ENCODE peak calls at places on chromosomes 13 and 19, in nine cellular contexts. F is colonic mucosa, M is cardiac muscle cell, J is tibial nerve, Z is MG63, A is left ventricle myocardium inferior, L is neuronal stem cell, N is uterus, Q is Panc1. V is an unnamed sample. For H3K9me3, the result is how much of the 10 kb centered on the place peaks cover.

GRCh38 chr13:82356667-82357066 is 1525.6 kb downstream of the SLITRK1 start:
- DNase-seq in N (no peak), Z (no peak), L (no peak), J (no peak), M (peak), Q (no peak), A (no peak), F (no peak), V (no peak)

GRCh38 chr19:49553451-49554271 is 25.9 kb downstream of the RCN3 start:
- DNase-seq in J (no peak), Q (no peak), M (no peak), F (peak), N (no peak), L (no peak), A (no peak), Z (no peak), V (peak)

GRCh38 chr13:48896312-48896711 is 79.4 kb upstream of the FNDC3A start:
- DNase-seq in A (no peak), Z (no peak), J (no peak), N (no peak), Q (no peak), M (no peak), F (no peak), L (no peak), V (no peak)

GRCh38 chr13:110045919-110046318 is 259.5 kb upstream of the IRS2 start:
- DNase-seq in L (no peak), Q (no peak), M (no peak), F (no peak), Z (no peak), N (no peak), J (no peak), A (no peak), V (no peak)

GRCh38 chr19:8585894-8586750 is 8.9 kb upstream of the MYO1F start:
- DNase-seq in J (no peak), Z (peak), F (peak), M (peak), L (peak), A (peak), Q (no peak), N (no peak), V (peak)

GRCh38 chr13:60329221-60329983 is 67.6 kb upstream of the TDRD3 start:
- DNase-seq in L (peak), J (no peak), A (no peak), F (peak), Q (peak), Z (peak), M (peak), N (no peak), V (peak)

GRCh38 chr19:16068696-16069259 is 7.5 kb upstream of the TPM4 start:
- DNase-seq in Z (no peak), J (no peak), N (no peak), L (no peak), F (no peak), M (no peak), A (no peak), Q (no peak), V (no peak)

GRCh38 chr19:22882797-22883196 is 50.7 kb downstream of the ZNF723 start:
- DNase-seq in J (peak), N (no peak), M (no peak), F (no peak), L (no peak), A (no peak), Q (no peak), Z (no peak), V (no peak)

GRCh38 chr13:114016321-114017027 is 42.6 kb upstream of the C13orf46 start:
- DNase-seq in Q (no peak), L (no peak), A (no peak), F (no peak), Z (no peak), N (no peak), J (no peak), M (no peak), V (no peak)

GRCh38 chr13:112968380-112968909 is 569 bp upstream of the MCF2L start:
- DNase-seq in A (peak), Z (no peak), M (peak), J (no peak), F (peak), N (no peak), L (no peak), Q (no peak), V (peak)

GRCh38 chr19:8208119-8208709 is 956 bp upstream of the CERS4 start:
- DNase-seq in Z (no peak), L (no peak), M (no peak), A (peak), F (no peak), Q (no peak), N (peak), J (no peak), V (no peak)

GRCh38 chr13:41587490-41587889 is 130.1 kb downstream of the RGCC start:
- DNase-seq in F (no peak), M (no peak), Q (no peak), A (no peak), N (no peak), Z (no peak), J (no peak), L (no peak), V (no peak)

GRCh38 chr19:18999016-18999758 is 34.1 kb downstream of the SUGP2 start:
- DNase-seq in L (no peak), F (no peak), M (no peak), J (no peak), A (no peak), Q (no peak), Z (peak), N (no peak), V (no peak)

GRCh38 chr13:27188239-27188638 is 16.6 kb upstream of the USP12 start:
- DNase-seq in Q (no peak), F (peak), M (no peak), N (no peak), L (no peak), J (no peak), A (no peak), Z (no peak), V (no peak)

GRCh38 chr13:27183561-27184147 is 12.0 kb upstream of the USP12 start:
- DNase-seq in A (no peak), M (no peak), Z (no peak), N (no peak), J (no peak), L (no peak), F (no peak), Q (no peak), V (no peak)

GRCh38 chr13:27189192-27189591 is 17.6 kb upstream of the USP12 start:
- DNase-seq in M (no peak), L (no peak), N (no peak), Q (no peak), J (no peak), F (no peak), Z (no peak), A (no peak), V (no peak)

GRCh38 chr13:27182844-27183497 is 11.4 kb upstream of the USP12 start:
- DNase-seq in N (no peak), A (peak), Z (peak), M (peak), Q (peak), J (peak), L (no peak), F (peak), V (no peak)

GRCh38 chr13:27186295-27186694 is 14.7 kb upstream of the USP12 start:
- DNase-seq in N (no peak), F (no peak), L (no peak), Q (no peak), A (no peak), Z (no peak), M (no peak), J (no peak), V (no peak)
- H3K9me3 ChIP-seq in N (under half), F (under half), L (under half), Q (under half), A (under half), Z (under half), M (under half), J (under half), V (under half)

DNA sequence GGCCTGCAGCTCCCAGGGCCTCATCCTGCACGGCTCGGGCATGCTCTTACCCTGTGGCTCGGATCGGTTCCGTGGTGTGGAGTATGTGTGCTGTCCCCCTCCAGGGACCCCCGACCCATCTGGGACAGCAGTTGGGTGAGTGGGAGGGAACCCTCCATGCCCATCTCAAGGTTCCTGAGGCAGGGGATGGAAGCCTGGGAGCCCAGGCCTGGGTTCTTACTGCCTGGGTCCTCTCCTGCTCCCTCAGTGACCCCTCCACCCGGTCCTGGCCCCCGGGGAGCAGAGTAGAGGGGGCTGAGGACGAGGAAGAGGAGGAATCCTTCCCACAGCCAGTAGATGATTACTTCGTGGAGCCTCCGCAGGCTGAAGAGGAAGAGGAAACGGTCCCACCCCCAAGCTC is 3.2 kb downstream of the APLP1 start:
- DNase-seq in N (no peak), L (no peak), F (no peak), Q (no peak), J (no peak), M (no peak), Z (no peak), A (no peak), V (no peak)
- H3K9me3 ChIP-seq in N (under half), L (under half), F (under half), Q (under half), J (under half), M (under half), Z (under half), A (under half), V (under half)

GRCh38 chr19:54138777-54139256 is 1.3 kb downstream of the CNOT3 start:
- DNase-seq in N (no peak), L (no peak), F (no peak), M (no peak), J (no peak), Q (no peak), Z (no peak), A (no peak), V (no peak)
- H3K9me3 ChIP-seq in N (under half), L (under half), F (under half), M (under half), J (under half), Q (under half), Z (under half), A (under half), V (under half)

GRCh38 chr19:14722127-14722526 is 32.3 kb downstream of the ZNF333 start:
- DNase-seq in Q (no peak), L (no peak), Z (no peak), N (no peak), A (no peak), F (no peak), M (no peak), J (no peak), V (no peak)
- H3K9me3 ChIP-seq in Q (under half), L (half or more), Z (under half), N (under half), A (half or more), F (under half), M (under half), J (half or more), V (half or more)

DNA sequence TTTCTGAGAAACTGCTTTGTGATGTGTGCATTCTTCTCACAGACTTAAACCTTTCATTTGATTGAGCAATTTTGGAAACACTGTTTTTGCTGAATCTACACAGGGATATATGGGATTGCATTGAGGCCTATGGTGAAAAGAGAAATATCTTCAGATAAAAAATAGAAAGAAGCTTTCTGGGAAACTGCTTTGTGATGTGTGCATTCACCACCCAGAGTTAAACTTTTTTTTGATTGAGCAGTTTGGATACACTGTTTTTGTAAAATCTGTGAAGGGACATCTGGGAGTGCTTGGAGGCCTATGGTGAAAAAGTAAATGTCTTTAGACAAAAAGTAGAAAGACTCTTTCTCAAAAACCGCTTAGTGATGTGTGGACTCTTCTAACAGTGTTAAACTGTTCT is 1683.8 kb downstream of the UQCRFS1 start:
- DNase-seq in L (no peak), Z (no peak), J (no peak), N (no peak), M (no peak), Q (no peak), F (no peak), A (no peak), V (no peak)
- H3K9me3 ChIP-seq in L (under half), Z (half or more), J (half or more), N (under half), M (under half), Q (under half), F (under half), A (half or more), V (half or more)

V was measured in transverse colon.